ENCODE peak calls at places on chromosome 16, in six cellular contexts. Q, R, B, S, C and E are unnamed samples.

GRCh38 chr16:25014500-25015147 is 545 bp downstream of the ARHGAP17 start:
- DNase-seq in S (peak; percentile 54), B (peak; percentile 78), Q (peak; percentile 39), R (peak; percentile 61), C (no peak), E (peak; percentile 27)

GRCh38 chr16:89331371-89332109 is 114.0 kb downstream of the ZNF778 start:
- DNase-seq in B (no peak), C (no peak), Q (no peak), R (no peak), S (no peak), E (no peak)

GRCh38 chr16:84836234-84836647 is 16.5 kb downstream of the CRISPLD2 start:
- DNase-seq in B (peak; percentile 42), C (peak; percentile 100), Q (peak; percentile 57), R (peak; percentile 79), S (peak; percentile 100), E (peak; percentile 81)

GRCh38 chr16:27355610-27356009 is 41.8 kb downstream of the IL4R start:
- DNase-seq in B (no peak), R (no peak), Q (peak; percentile 25), C (no peak), S (peak; percentile 17), E (no peak)

GRCh38 chr16:78317871-78318270 is 218.4 kb downstream of the WWOX start:
- DNase-seq in S (no peak), R (no peak), C (no peak), Q (no peak), B (no peak), E (no peak)

GRCh38 chr16:50103764-50104163 is 38.0 kb downstream of the HEATR3 start:
- DNase-seq in C (no peak), R (peak; percentile 19), Q (no peak), S (no peak), B (no peak), E (no peak)

GRCh38 chr16:27959914-27960313 is 103.6 kb downstream of the GSG1L start:
- DNase-seq in S (no peak), B (no peak), Q (no peak), R (no peak), C (no peak), E (no peak)

GRCh38 chr16:18069683-18070082 is 266.9 kb downstream of the NPIPA8 start:
- DNase-seq in R (no peak), Q (no peak), C (no peak), B (no peak), S (no peak), E (no peak)

GRCh38 chr16:30651124-30652004 is 604 bp downstream of the PRR14 start:
- DNase-seq in C (no peak), R (peak; percentile 90), S (peak; percentile 41), Q (peak; percentile 64), B (peak; percentile 88), E (peak; percentile 40)
- H3K27ac ChIP-seq in C (peak overlapping the region; percentile 89), R (peak overlapping the region; percentile 90), S (peak overlapping the region; percentile 94), Q (no peak overlapping the region), B (peak overlapping the region; percentile 88), E (peak overlapping the region; percentile 98)

GRCh38 chr16:12907670-12908233 is 6.4 kb downstream of the SHISA9 start:
- DNase-seq in R (no peak), C (no peak), Q (peak; percentile 33), S (no peak), B (peak; percentile 38), E (no peak)
- TF ChIP-seq CTCF in R (no peak), C (no peak), Q (peak; percentile 33), S (no peak), B (peak; percentile 53), E (no peak)

DNA sequence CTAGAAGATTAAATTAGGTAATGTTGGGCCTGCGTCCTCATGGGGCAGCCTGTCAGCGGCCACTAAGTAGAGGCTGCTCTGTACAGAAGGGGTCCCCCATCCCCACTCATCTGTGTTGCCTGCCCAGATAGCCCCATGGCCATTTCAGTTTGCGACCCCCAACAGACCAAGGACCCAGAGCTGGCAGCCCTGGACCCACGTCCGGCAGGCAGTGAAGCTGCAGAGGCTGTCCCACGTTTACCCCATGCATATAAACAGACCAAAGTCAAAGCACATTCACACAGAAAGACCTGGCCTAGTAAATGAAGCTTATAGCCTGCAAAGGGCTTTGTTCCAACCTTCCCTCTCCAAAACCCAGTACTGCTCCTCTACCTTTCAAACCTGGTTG is 4.6 kb downstream of the PDF start:
- DNase-seq in Q (no peak), R (no peak), B (no peak), C (no peak), S (no peak), E (no peak)
- H3K27ac ChIP-seq in Q (no peak overlapping the region), R (peak overlapping the region; percentile 86), B (no peak overlapping the region), C (no peak overlapping the region), S (no peak overlapping the region), E (peak overlapping the region; percentile 56)

DNA sequence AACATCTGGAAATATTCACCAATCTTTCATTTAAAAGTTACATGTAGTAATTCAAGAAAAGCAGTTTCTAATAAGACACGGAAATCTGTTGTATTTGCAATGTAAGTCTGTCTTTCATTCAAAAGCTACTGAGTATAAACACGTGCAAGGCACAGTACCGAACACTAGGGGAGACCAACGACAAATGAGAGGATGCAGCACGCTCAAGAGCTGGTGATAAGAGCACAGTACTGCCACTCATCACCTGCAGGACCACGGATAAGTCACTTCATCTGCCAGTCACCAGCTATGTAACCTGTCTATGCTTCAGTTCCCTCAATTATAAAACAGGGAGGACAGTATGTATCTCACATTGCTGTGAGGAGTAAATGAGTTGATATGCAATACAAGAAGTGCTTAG is 67.1 kb downstream of the CLEC18A start:
- DNase-seq in S (peak; percentile 15), C (no peak), Q (peak; percentile 40), R (peak; percentile 29), B (peak; percentile 43), E (no peak)
- TF ChIP-seq CTCF in S (peak; percentile 28), C (no peak), Q (no peak), R (peak; percentile 31), B (peak; percentile 28), E (no peak)

GRCh38 chr16:57179429-57179828 is 6.4 kb downstream of the PSME3IP1 start:
- DNase-seq in S (no peak), B (peak; percentile 66), R (no peak), C (no peak), Q (no peak), E (no peak)
- H3K27ac ChIP-seq in S (no peak overlapping the region), B (peak overlapping the region; percentile 18), R (peak overlapping the region; percentile 9), C (no peak overlapping the region), Q (no peak overlapping the region), E (no peak overlapping the region)

GRCh38 chr16:7399296-7399695 is 66.7 kb downstream of the RBFOX1 start:
- DNase-seq in S (no peak), R (no peak), C (no peak), Q (no peak), B (no peak), E (no peak)

GRCh38 chr16:7400117-7400890 is 67.7 kb downstream of the RBFOX1 start:
- DNase-seq in Q (no peak), S (no peak), R (no peak), B (no peak), C (no peak), E (no peak)

GRCh38 chr16:7408700-7409340 is 76.2 kb downstream of the RBFOX1 start:
- DNase-seq in R (no peak), Q (no peak), C (no peak), B (no peak), S (no peak), E (no peak)

GRCh38 chr16:7404217-7404616 is 71.6 kb downstream of the RBFOX1 start:
- DNase-seq in Q (no peak), B (no peak), C (no peak), S (no peak), R (no peak), E (no peak)

DNA sequence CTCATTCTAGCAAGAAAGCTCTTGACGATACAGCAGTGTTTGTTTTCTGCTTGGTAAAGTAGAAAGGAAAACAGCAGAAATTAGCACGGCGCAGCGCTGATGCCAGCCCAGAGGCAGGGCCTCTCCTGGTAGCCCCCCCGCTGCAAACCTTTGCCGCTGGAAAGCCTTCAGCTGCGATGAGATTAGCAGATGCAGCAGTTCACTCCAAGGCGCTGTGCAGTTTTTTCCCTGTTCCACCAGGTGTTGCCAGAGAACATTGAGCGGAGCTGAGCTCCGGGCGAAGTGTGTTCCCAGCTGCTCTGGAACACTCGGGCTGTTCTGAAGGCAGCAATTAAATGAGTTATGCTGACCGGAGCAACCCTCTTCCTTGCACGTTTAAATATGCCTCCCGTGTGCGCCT is 72.5 kb downstream of the RBFOX1 start:
- DNase-seq in S (no peak), B (peak; percentile 46), Q (peak; percentile 6), R (peak; percentile 84), C (no peak), E (no peak)
- TF ChIP-seq CTCF in S (no peak), B (no peak), Q (no peak), R (peak; percentile 69), C (no peak), E (no peak)

DNA sequence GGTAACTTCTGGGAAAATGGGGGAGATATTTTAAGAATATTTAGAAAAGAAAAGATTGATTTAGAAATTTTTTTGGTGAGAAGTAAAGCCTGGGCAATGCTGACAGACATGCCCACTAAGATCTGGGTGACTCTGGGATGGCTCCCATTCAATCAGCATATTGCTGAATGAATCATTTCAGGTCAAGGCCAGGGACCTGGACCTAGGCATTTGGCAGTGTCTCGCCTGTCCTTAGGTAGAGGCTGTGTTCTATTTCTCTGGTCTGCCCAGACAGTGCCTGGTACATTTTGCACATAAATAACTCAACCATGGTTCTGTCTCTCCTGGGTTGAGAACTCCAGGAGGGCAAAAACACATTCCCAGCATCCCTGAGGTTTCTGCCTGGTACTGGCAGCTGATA is 39.9 kb downstream of the SMPD3 start:
- DNase-seq in C (no peak), B (no peak), R (no peak), S (no peak), Q (no peak), E (no peak)
- H3K27ac ChIP-seq in C (no peak overlapping the region), B (no peak overlapping the region), R (no peak overlapping the region), S (no peak overlapping the region), Q (no peak overlapping the region), E (no peak overlapping the region)

GRCh38 chr16:30942421-30942796 is 6.5 kb upstream of the ORAI3 start:
- DNase-seq in S (no peak), R (peak; percentile 59), B (no peak), C (no peak), Q (no peak), E (no peak)
- TF ChIP-seq CTCF in S (no peak), R (no peak), B (no peak), C (no peak), Q (no peak), E (no peak)

GRCh38 chr16:31507617-31507928 is 618 bp downstream of the RUSF1 start:
- DNase-seq in Q (no peak), R (no peak), S (no peak), C (no peak), B (no peak), E (peak; percentile 18)
- H3K27ac ChIP-seq in Q (peak overlapping the region; percentile 58), R (peak overlapping the region; percentile 95), S (peak overlapping the region; percentile 97), C (peak overlapping the region; percentile 94), B (peak overlapping the region; percentile 87), E (peak overlapping the region; percentile 80)

GRCh38 chr16:74813109-74813641 is 38.6 kb upstream of the FA2H start:
- DNase-seq in C (peak; percentile 4), B (peak; percentile 93), R (peak; percentile 91), Q (peak; percentile 81), S (peak; percentile 56), E (peak; percentile 76)

GRCh38 chr16:74811911-74812310 is 37.3 kb upstream of the FA2H start:
- DNase-seq in R (no peak), C (no peak), Q (no peak), S (no peak), B (no peak), E (no peak)

DNA sequence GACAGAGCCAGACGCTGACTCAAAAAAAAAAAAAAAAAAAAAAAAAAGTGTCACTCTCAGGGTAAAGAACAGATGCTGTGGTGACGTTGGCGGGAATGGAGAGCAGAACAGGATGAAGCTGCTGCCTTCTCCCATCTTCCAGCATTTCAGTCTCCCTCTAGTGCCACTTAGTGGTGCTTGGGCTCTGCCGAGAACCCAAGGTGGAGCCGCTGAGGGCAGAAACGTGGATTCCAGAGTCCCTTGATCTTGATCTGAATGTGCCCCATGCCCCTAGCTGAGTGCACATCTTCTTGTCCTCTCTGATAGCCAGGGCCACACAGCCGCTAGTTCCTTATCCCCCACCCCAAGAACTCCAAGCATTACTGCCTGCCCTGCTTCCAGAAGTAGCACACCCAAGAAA is 43.2 kb upstream of the FA2H start:
- DNase-seq in R (no peak), S (no peak), B (no peak), Q (no peak), C (no peak), E (no peak)
- TF ChIP-seq CTCF in R (no peak), S (no peak), B (no peak), Q (no peak), C (no peak), E (no peak)